ENCODE peak calls at places on chromosomes 12 and 14, in nine cellular contexts. C is iPS-NIHi11; P is fibroblast of the aortic adventitia; S is activated T-helper 1 cell treated with anti-CD3 and anti-CD28 coated beads, Interleukin-12 subunit alpha, Interleukin-12 subunit beta, Interleukin-2, Interleukin-4 antibody, amounts not matched to agents 30 ng/mL and 10 ng/mL and 1 ng/mL, durations not matched to agents 14 hours and 24 hours and 36 hours; E is stimulated activated CD8-positive, alpha-beta memory T cell treated with anti-CD3 and anti-CD28 coated beads, Interleukin-4, amount 100 ng/mL, for 1 hour; O is esophagus muscularis mucosa; M is cardiac fibroblast; F is neural crest cell; N is frontal cortex. D is an unnamed sample.

GRCh38 chr14:91573894-91574837 is 64.1 kb upstream of the PPP4R3A start:
- DNase-seq in C (peak; percentile 62), P (peak; percentile 53), S (peak; percentile 33), E (peak; percentile 28), O (peak; percentile 91), M (peak; percentile 31), F (peak; percentile 31), N (peak; percentile 34), D (peak; percentile 63)

GRCh38 chr12:8156416-8156815 is 399 bp upstream of the ZNF705A start:
- DNase-seq in C (no peak), P (no peak), S (no peak), E (no peak), O (no peak), M (no peak), F (no peak), N (no peak), D (no peak)

GRCh38 chr14:52551696-52552062 is 626 bp downstream of the TXNDC16 start:
- DNase-seq in C (no peak), P (peak; percentile 52), S (no peak), E (no peak), O (no peak), M (peak; percentile 59), F (no peak), N (peak; percentile 10), D (peak; percentile 38)

GRCh38 chr14:68203871-68204270 is 384.3 kb downstream of the RAD51B start:
- DNase-seq in C (no peak), P (peak; percentile 49), S (no peak), E (no peak), O (no peak), M (peak; percentile 70), F (no peak), N (no peak), D (no peak)

GRCh38 chr14:68546839-68547238 is 246.0 kb downstream of the ZFP36L1 start:
- DNase-seq in C (no peak), P (peak; percentile 93), S (no peak), E (no peak), O (peak; percentile 85), M (peak; percentile 80), F (no peak), N (no peak), D (no peak)

GRCh38 chr14:70684030-70684429 is 42.3 kb downstream of the TTC9 start:
- DNase-seq in C (no peak), P (no peak), S (no peak), E (no peak), O (no peak), M (no peak), F (no peak), N (no peak), D (no peak)

GRCh38 chr12:65182012-65182739 is 12.8 kb downstream of the LEMD3 start:
- DNase-seq in C (no peak), P (no peak), S (no peak), E (no peak), O (no peak), M (no peak), F (no peak), N (no peak), D (no peak)

GRCh38 chr12:14567311-14568195 is at the start of gene PLBD1:
- DNase-seq in C (peak; percentile 81), P (peak; percentile 52), S (no peak), E (no peak), O (no peak), M (peak; percentile 68), F (peak; percentile 37), N (peak; percentile 52), D (peak; percentile 57)

D was measured in SK-N-SH.